ENCODE peak calls at places on chromosomes 1 and 21, in ten cellular contexts. J is astrocyte; R is left ventricle myocardium inferior; V is fibroblast of lung; G is cardiac muscle cell; A is K562; N is mucosa of descending colon; Z is tibial nerve; U is colonic mucosa; T is CD8-positive, alpha-beta T cell. Y is an unnamed sample.

GRCh38 chr1:44835738-44836675 is 7.0 kb downstream of the PTCH2 start:
- DNase-seq in V (peak; percentile 67), U (peak; percentile 91), Z (peak; percentile 85), R (peak; percentile 85), A (peak; percentile 93), J (peak; percentile 51), N (peak; percentile 84), T (peak; percentile 68), G (peak; percentile 93), Y (peak; percentile 87)

GRCh38 chr1:118081387-118081786 is 103.6 kb downstream of the SPAG17 start:
- DNase-seq in A (no peak), G (no peak), Z (no peak), R (no peak), N (no peak), T (no peak), V (no peak), U (no peak), J (no peak), Y (no peak)

GRCh38 chr1:62367005-62367547 is 47.8 kb upstream of the KANK4 start:
- DNase-seq in N (no peak), R (no peak), Z (no peak), V (no peak), U (no peak), J (no peak), A (no peak), T (no peak), G (no peak), Y (peak; percentile 9)

GRCh38 chr1:101452825-101453224 is 216.0 kb downstream of the S1PR1 start:
- DNase-seq in T (no peak), N (no peak), U (no peak), G (peak; percentile 13), R (no peak), Z (no peak), J (no peak), A (peak; percentile 10), V (no peak), Y (no peak)

GRCh38 chr1:203031467-203031866 is 5.2 kb downstream of the PPFIA4 start:
- DNase-seq in A (peak; percentile 58), T (no peak), R (no peak), Z (no peak), N (no peak), G (no peak), U (no peak), J (no peak), V (no peak), Y (peak; percentile 11)

GRCh38 chr1:234067584-234067983 is 163.1 kb downstream of the SLC35F3 start:
- DNase-seq in Z (no peak), U (no peak), N (no peak), A (no peak), T (no peak), R (no peak), G (no peak), J (no peak), V (peak; percentile 2), Y (no peak)

GRCh38 chr1:111227875-111228747 is 598 bp downstream of the CHI3L2 start:
- DNase-seq in J (peak; percentile 92), V (peak; percentile 94), A (no peak), Z (peak; percentile 21), R (peak; percentile 24), U (no peak), G (peak; percentile 94), N (no peak), T (no peak), Y (peak; percentile 67)

GRCh38 chr1:63032171-63032570 is 248.2 kb downstream of the ATG4C start:
- DNase-seq in T (no peak), J (no peak), U (no peak), G (no peak), R (no peak), Z (no peak), A (no peak), N (no peak), V (no peak), Y (no peak)

GRCh38 chr1:74504125-74505065 is 8.0 kb downstream of the LRRC53 start:
- DNase-seq in G (peak; percentile 57), U (peak; percentile 34), J (no peak), N (no peak), R (peak; percentile 20), T (no peak), A (peak; percentile 52), Z (no peak), V (peak; percentile 44), Y (no peak)

GRCh38 chr1:30745834-30746208 is 11.8 kb downstream of the LAPTM5 start:
- DNase-seq in U (no peak), R (no peak), T (no peak), Z (no peak), J (no peak), G (no peak), A (no peak), V (no peak), N (no peak), Y (no peak)

GRCh38 chr21:39388038-39388810 is 39.3 kb upstream of the HMGN1 start:
- DNase-seq in V (peak; percentile 74), J (peak; percentile 54), U (peak; percentile 96), N (peak; percentile 94), A (peak; percentile 96), T (peak; percentile 73), R (peak; percentile 93), Z (peak; percentile 83), G (peak; percentile 85), Y (peak; percentile 90)

DNA sequence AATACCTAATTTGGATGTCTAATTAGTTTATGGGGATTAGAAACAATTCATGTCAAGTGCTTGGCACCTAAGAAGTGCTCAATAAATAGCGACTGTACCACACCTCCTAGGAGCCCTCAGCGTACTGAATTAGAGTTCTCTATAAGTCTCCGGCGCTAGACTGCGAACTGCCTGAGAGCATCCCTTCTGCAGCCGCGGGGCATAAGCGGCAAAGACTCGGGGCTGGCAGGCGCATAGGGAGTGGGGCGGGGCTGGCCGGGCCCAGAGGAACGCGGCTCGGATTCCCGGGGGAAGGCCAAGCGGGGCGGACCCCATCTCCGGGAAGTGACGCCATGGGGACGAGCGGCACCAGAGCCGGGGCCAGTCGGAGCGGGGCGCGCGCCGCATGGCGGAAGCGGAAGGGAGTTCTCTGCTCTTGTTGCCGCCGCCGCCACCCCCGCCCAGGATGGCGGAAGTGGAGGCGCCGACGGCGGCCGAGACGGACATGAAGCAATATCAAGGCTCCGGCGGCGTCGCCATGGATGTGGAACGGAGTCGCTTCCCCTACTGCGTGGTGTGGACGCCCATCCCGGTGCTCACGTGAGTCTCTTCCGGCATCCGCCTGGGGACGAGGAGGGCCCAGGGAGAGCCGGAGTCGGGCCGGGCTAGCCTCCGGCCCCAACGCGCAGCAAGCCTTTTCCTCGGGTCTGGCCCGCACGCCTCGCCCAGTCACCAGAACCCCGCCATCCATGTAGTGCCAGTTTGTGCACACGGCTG is at the start of gene TMEM222:
- DNase-seq in A (peak; percentile 99), R (peak; percentile 98), Z (peak; percentile 91), T (peak; percentile 95), J (peak; percentile 92), G (peak; percentile 99), U (peak; percentile 98), N (peak; percentile 99), V (peak; percentile 97), Y (peak; percentile 97)
- TF ChIP-seq CTCF in A (peak; percentile 35), R (peak; percentile 47), Z (peak; percentile 71), T (no peak), J (no peak), G (peak; percentile 13), U (no peak), N (peak; percentile 28), V (no peak), Y (no peak)

DNA sequence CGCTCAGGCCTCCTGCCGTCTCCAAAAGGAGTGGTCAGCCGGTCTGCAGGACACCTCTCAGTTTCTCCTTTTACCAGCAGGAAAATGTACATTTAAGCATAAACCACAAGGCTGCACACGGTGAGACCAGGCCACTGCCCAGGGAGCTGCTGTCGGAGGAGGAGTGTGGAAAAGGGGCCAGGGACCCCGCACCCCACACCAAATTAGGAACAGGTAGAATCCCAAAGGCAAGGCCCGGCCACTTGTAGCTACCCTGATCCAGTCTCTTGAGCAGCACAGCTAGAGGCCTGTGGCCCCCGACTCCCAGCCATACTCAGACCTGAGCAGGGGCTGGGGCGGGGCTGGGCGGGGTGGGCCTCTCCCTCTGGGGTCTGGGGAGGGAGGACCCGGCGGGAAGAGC is 78.0 kb downstream of the PIK3CD start:
- DNase-seq in Z (no peak), V (no peak), G (no peak), R (no peak), T (no peak), J (no peak), U (no peak), N (no peak), A (no peak), Y (no peak)
- H3K36me3 ChIP-seq in Z (peaks cover 45% of the 10 kb centered on the region), V (peaks cover 25% of the 10 kb centered on the region), G (peaks cover 50% of the 10 kb centered on the region), R (peaks cover 66% of the 10 kb centered on the region), T (peaks cover 52% of the 10 kb centered on the region), J (peaks cover 30% of the 10 kb centered on the region), U (peaks cover 39% of the 10 kb centered on the region), N (peaks cover 36% of the 10 kb centered on the region), A (peaks cover 73% of the 10 kb centered on the region), Y (peaks cover 71% of the 10 kb centered on the region)

GRCh38 chr1:231092380-231092779 is 52.3 kb upstream of the FAM89A start:
- DNase-seq in T (no peak), V (no peak), U (no peak), Z (no peak), N (no peak), R (no peak), G (no peak), J (no peak), A (no peak), Y (no peak)

GRCh38 chr1:231091853-231092301 is 51.8 kb upstream of the FAM89A start:
- DNase-seq in J (no peak), N (no peak), V (no peak), R (no peak), Z (no peak), G (peak; percentile 54), A (peak; percentile 89), U (peak; percentile 53), T (no peak), Y (peak; percentile 36)

GRCh38 chr1:231091415-231091814 is 51.4 kb upstream of the FAM89A start:
- DNase-seq in Z (no peak), U (no peak), R (no peak), A (no peak), T (no peak), G (no peak), N (no peak), V (no peak), J (no peak), Y (peak; percentile 18)

GRCh38 chr1:231094421-231094820 is 54.4 kb upstream of the FAM89A start:
- DNase-seq in A (no peak), N (no peak), R (no peak), U (no peak), J (no peak), Z (no peak), T (no peak), V (no peak), G (no peak), Y (no peak)

GRCh38 chr1:231093158-231093922 is 53.3 kb upstream of the FAM89A start:
- DNase-seq in T (no peak), Z (no peak), G (peak; percentile 42), A (peak; percentile 24), R (no peak), N (no peak), V (peak; percentile 17), J (peak; percentile 4), U (no peak), Y (peak; percentile 49)
- TF ChIP-seq CTCF in T (no peak), Z (no peak), G (peak; percentile 36), A (peak; percentile 51), R (peak; percentile 32), N (no peak), V (peak; percentile 4), J (no peak), U (no peak), Y (peak; percentile 37)

GRCh38 chr21:46191686-46192575 is 7.7 kb upstream of the SPATC1L start:
- DNase-seq in U (no peak), T (no peak), V (no peak), R (no peak), G (no peak), J (no peak), Z (peak; percentile 10), N (no peak), A (no peak), Y (peak; percentile 54)
- H3K36me3 ChIP-seq in U (peaks cover 18% of the 10 kb centered on the region), T (peaks cover 33% of the 10 kb centered on the region), V (peaks cover 49% of the 10 kb centered on the region), R (peaks cover 62% of the 10 kb centered on the region), G (peaks cover 4% of the 10 kb centered on the region), J (peaks cover 7% of the 10 kb centered on the region), Z (peaks cover 26% of the 10 kb centered on the region), N (no peaks in the 10 kb centered on the region), A (peaks cover 91% of the 10 kb centered on the region), Y (peaks cover 48% of the 10 kb centered on the region)

GRCh38 chr1:90723561-90724108 is 6.5 kb upstream of the BARHL2 start:
- DNase-seq in N (no peak), A (no peak), Z (no peak), V (no peak), R (no peak), G (no peak), U (no peak), J (no peak), T (no peak), Y (no peak)
- TF ChIP-seq CTCF in N (no peak), A (peak; percentile 16), Z (no peak), V (no peak), R (no peak), G (peak; percentile 22), U (no peak), J (no peak), T (no peak), Y (no peak)